ENCODE peak calls at places on chromosome 6, in ten cellular contexts. One of them, this sample, is unnamed.

GRCh38 chr6:80366721-80367120 is 260.2 kb downstream of the BCKDHB start:
- DNase-seq in mesendoderm: no peak
- DNase-seq in fibroblast of mammary gland: peak
- DNase-seq in stimulated activated CD4-positive, alpha-beta T cell treated with anti-CD3 and anti-CD28 coated beads, Interleukin-1b, Interleukin-23, amount 100 ng/mL, for 24 hours: no peak
- DNase-seq in NCI-H2029 treated with DMSO at 0.1 percent for 48 hours: peak
- DNase-seq in ACHN: no peak
- DNase-seq in stimulated activated naive CD4-positive, alpha-beta T cell: no peak
- DNase-seq in C1 segment of cervical spinal cord: no peak
- DNase-seq in right lobe of liver: no peak
- DNase-seq in stimulated activated effector memory CD8-positive, alpha-beta T cell treated with anti-CD3 and anti-CD28 coated beads, Interleukin-12 subunit alpha, Interleukin-12 subunit beta, amount 100 ng/mL, for 72 hours: no peak
- DNase-seq in this sample: peak

GRCh38 chr6:43770417-43771209 is 602 bp downstream of the VEGFA start:
- DNase-seq in mesendoderm: peak
- DNase-seq in fibroblast of mammary gland: peak
- DNase-seq in stimulated activated CD4-positive, alpha-beta T cell treated with anti-CD3 and anti-CD28 coated beads, Interleukin-1b, Interleukin-23, amount 100 ng/mL, for 24 hours: peak
- DNase-seq in NCI-H2029 treated with DMSO at 0.1 percent for 48 hours: peak
- DNase-seq in ACHN: peak
- DNase-seq in stimulated activated naive CD4-positive, alpha-beta T cell: no peak
- DNase-seq in C1 segment of cervical spinal cord: peak
- DNase-seq in right lobe of liver: peak
- DNase-seq in stimulated activated effector memory CD8-positive, alpha-beta T cell treated with anti-CD3 and anti-CD28 coated beads, Interleukin-12 subunit alpha, Interleukin-12 subunit beta, amount 100 ng/mL, for 72 hours: peak
- DNase-seq in this sample: peak

GRCh38 chr6:139073118-139073517 is 44.6 kb downstream of the ABRACL start:
- DNase-seq in mesendoderm: no peak
- DNase-seq in fibroblast of mammary gland: no peak
- DNase-seq in stimulated activated CD4-positive, alpha-beta T cell treated with anti-CD3 and anti-CD28 coated beads, Interleukin-1b, Interleukin-23, amount 100 ng/mL, for 24 hours: no peak
- DNase-seq in NCI-H2029 treated with DMSO at 0.1 percent for 48 hours: no peak
- DNase-seq in ACHN: no peak
- DNase-seq in stimulated activated naive CD4-positive, alpha-beta T cell: no peak
- DNase-seq in C1 segment of cervical spinal cord: no peak
- DNase-seq in right lobe of liver: no peak
- DNase-seq in stimulated activated effector memory CD8-positive, alpha-beta T cell treated with anti-CD3 and anti-CD28 coated beads, Interleukin-12 subunit alpha, Interleukin-12 subunit beta, amount 100 ng/mL, for 72 hours: no peak
- DNase-seq in this sample: no peak

GRCh38 chr6:114092943-114093342 is 122.0 kb upstream of the HDAC2 start:
- DNase-seq in mesendoderm: no peak
- DNase-seq in fibroblast of mammary gland: no peak
- DNase-seq in stimulated activated CD4-positive, alpha-beta T cell treated with anti-CD3 and anti-CD28 coated beads, Interleukin-1b, Interleukin-23, amount 100 ng/mL, for 24 hours: no peak
- DNase-seq in NCI-H2029 treated with DMSO at 0.1 percent for 48 hours: peak
- DNase-seq in ACHN: no peak
- DNase-seq in stimulated activated naive CD4-positive, alpha-beta T cell: no peak
- DNase-seq in C1 segment of cervical spinal cord: no peak
- DNase-seq in right lobe of liver: no peak
- DNase-seq in stimulated activated effector memory CD8-positive, alpha-beta T cell treated with anti-CD3 and anti-CD28 coated beads, Interleukin-12 subunit alpha, Interleukin-12 subunit beta, amount 100 ng/mL, for 72 hours: no peak
- DNase-seq in this sample: no peak

GRCh38 chr6:87628881-87629280 is 38.9 kb downstream of the ORC3 start:
- DNase-seq in mesendoderm: no peak
- DNase-seq in fibroblast of mammary gland: peak
- DNase-seq in stimulated activated CD4-positive, alpha-beta T cell treated with anti-CD3 and anti-CD28 coated beads, Interleukin-1b, Interleukin-23, amount 100 ng/mL, for 24 hours: no peak
- DNase-seq in NCI-H2029 treated with DMSO at 0.1 percent for 48 hours: no peak
- DNase-seq in ACHN: no peak
- DNase-seq in stimulated activated naive CD4-positive, alpha-beta T cell: no peak
- DNase-seq in C1 segment of cervical spinal cord: no peak
- DNase-seq in right lobe of liver: no peak
- DNase-seq in stimulated activated effector memory CD8-positive, alpha-beta T cell treated with anti-CD3 and anti-CD28 coated beads, Interleukin-12 subunit alpha, Interleukin-12 subunit beta, amount 100 ng/mL, for 72 hours: no peak
- DNase-seq in this sample: peak

GRCh38 chr6:113050010-113050893 is 703.1 kb downstream of the RFPL4B start:
- DNase-seq in mesendoderm: no peak
- DNase-seq in fibroblast of mammary gland: peak
- DNase-seq in stimulated activated CD4-positive, alpha-beta T cell treated with anti-CD3 and anti-CD28 coated beads, Interleukin-1b, Interleukin-23, amount 100 ng/mL, for 24 hours: no peak
- DNase-seq in NCI-H2029 treated with DMSO at 0.1 percent for 48 hours: no peak
- DNase-seq in ACHN: peak
- DNase-seq in stimulated activated naive CD4-positive, alpha-beta T cell: no peak
- DNase-seq in C1 segment of cervical spinal cord: no peak
- DNase-seq in right lobe of liver: no peak
- DNase-seq in stimulated activated effector memory CD8-positive, alpha-beta T cell treated with anti-CD3 and anti-CD28 coated beads, Interleukin-12 subunit alpha, Interleukin-12 subunit beta, amount 100 ng/mL, for 72 hours: no peak
- DNase-seq in this sample: peak

GRCh38 chr6:3808759-3809514 is 40.2 kb upstream of the FAM50B start:
- DNase-seq in mesendoderm: no peak
- DNase-seq in fibroblast of mammary gland: peak
- DNase-seq in stimulated activated CD4-positive, alpha-beta T cell treated with anti-CD3 and anti-CD28 coated beads, Interleukin-1b, Interleukin-23, amount 100 ng/mL, for 24 hours: no peak
- DNase-seq in NCI-H2029 treated with DMSO at 0.1 percent for 48 hours: no peak
- DNase-seq in ACHN: peak
- DNase-seq in stimulated activated naive CD4-positive, alpha-beta T cell: no peak
- DNase-seq in C1 segment of cervical spinal cord: no peak
- DNase-seq in right lobe of liver: no peak
- DNase-seq in stimulated activated effector memory CD8-positive, alpha-beta T cell treated with anti-CD3 and anti-CD28 coated beads, Interleukin-12 subunit alpha, Interleukin-12 subunit beta, amount 100 ng/mL, for 72 hours: no peak
- DNase-seq in this sample: peak

GRCh38 chr6:84773431-84774173 is 9.2 kb upstream of the TBX18 start:
- DNase-seq in mesendoderm: peak
- DNase-seq in fibroblast of mammary gland: no peak
- DNase-seq in stimulated activated CD4-positive, alpha-beta T cell treated with anti-CD3 and anti-CD28 coated beads, Interleukin-1b, Interleukin-23, amount 100 ng/mL, for 24 hours: no peak
- DNase-seq in NCI-H2029 treated with DMSO at 0.1 percent for 48 hours: no peak
- DNase-seq in ACHN: no peak
- DNase-seq in stimulated activated naive CD4-positive, alpha-beta T cell: no peak
- DNase-seq in C1 segment of cervical spinal cord: no peak
- DNase-seq in right lobe of liver: peak
- DNase-seq in stimulated activated effector memory CD8-positive, alpha-beta T cell treated with anti-CD3 and anti-CD28 coated beads, Interleukin-12 subunit alpha, Interleukin-12 subunit beta, amount 100 ng/mL, for 72 hours: no peak
- DNase-seq in this sample: peak

GRCh38 chr6:1849686-1850580 is 240.2 kb downstream of the FOXC1 start:
- DNase-seq in mesendoderm: no peak
- DNase-seq in fibroblast of mammary gland: no peak
- DNase-seq in stimulated activated CD4-positive, alpha-beta T cell treated with anti-CD3 and anti-CD28 coated beads, Interleukin-1b, Interleukin-23, amount 100 ng/mL, for 24 hours: no peak
- DNase-seq in NCI-H2029 treated with DMSO at 0.1 percent for 48 hours: no peak
- DNase-seq in ACHN: no peak
- DNase-seq in stimulated activated naive CD4-positive, alpha-beta T cell: no peak
- DNase-seq in C1 segment of cervical spinal cord: no peak
- DNase-seq in right lobe of liver: no peak
- DNase-seq in stimulated activated effector memory CD8-positive, alpha-beta T cell treated with anti-CD3 and anti-CD28 coated beads, Interleukin-12 subunit alpha, Interleukin-12 subunit beta, amount 100 ng/mL, for 72 hours: no peak
- DNase-seq in this sample: no peak

GRCh38 chr6:56025785-56026184 is 150.4 kb upstream of the BMP5 start:
- DNase-seq in mesendoderm: no peak
- DNase-seq in fibroblast of mammary gland: no peak
- DNase-seq in stimulated activated CD4-positive, alpha-beta T cell treated with anti-CD3 and anti-CD28 coated beads, Interleukin-1b, Interleukin-23, amount 100 ng/mL, for 24 hours: no peak
- DNase-seq in NCI-H2029 treated with DMSO at 0.1 percent for 48 hours: no peak
- DNase-seq in ACHN: no peak
- DNase-seq in stimulated activated naive CD4-positive, alpha-beta T cell: no peak
- DNase-seq in C1 segment of cervical spinal cord: no peak
- DNase-seq in right lobe of liver: no peak
- DNase-seq in stimulated activated effector memory CD8-positive, alpha-beta T cell treated with anti-CD3 and anti-CD28 coated beads, Interleukin-12 subunit alpha, Interleukin-12 subunit beta, amount 100 ng/mL, for 72 hours: no peak
- DNase-seq in this sample: no peak

GRCh38 chr6:21438986-21439352 is 154.6 kb upstream of the SOX4 start:
- DNase-seq in mesendoderm: no peak
- DNase-seq in fibroblast of mammary gland: peak
- DNase-seq in stimulated activated CD4-positive, alpha-beta T cell treated with anti-CD3 and anti-CD28 coated beads, Interleukin-1b, Interleukin-23, amount 100 ng/mL, for 24 hours: no peak
- DNase-seq in NCI-H2029 treated with DMSO at 0.1 percent for 48 hours: peak
- DNase-seq in ACHN: no peak
- DNase-seq in stimulated activated naive CD4-positive, alpha-beta T cell: no peak
- DNase-seq in C1 segment of cervical spinal cord: no peak
- DNase-seq in right lobe of liver: no peak
- DNase-seq in stimulated activated effector memory CD8-positive, alpha-beta T cell treated with anti-CD3 and anti-CD28 coated beads, Interleukin-12 subunit alpha, Interleukin-12 subunit beta, amount 100 ng/mL, for 72 hours: no peak
- DNase-seq in this sample: peak

GRCh38 chr6:132650413-132650812 is 8.6 kb downstream of the TAAR1 start:
- DNase-seq in mesendoderm: peak
- DNase-seq in fibroblast of mammary gland: no peak
- DNase-seq in stimulated activated CD4-positive, alpha-beta T cell treated with anti-CD3 and anti-CD28 coated beads, Interleukin-1b, Interleukin-23, amount 100 ng/mL, for 24 hours: no peak
- DNase-seq in NCI-H2029 treated with DMSO at 0.1 percent for 48 hours: no peak
- DNase-seq in ACHN: no peak
- DNase-seq in stimulated activated naive CD4-positive, alpha-beta T cell: no peak
- DNase-seq in C1 segment of cervical spinal cord: no peak
- DNase-seq in right lobe of liver: no peak
- DNase-seq in stimulated activated effector memory CD8-positive, alpha-beta T cell treated with anti-CD3 and anti-CD28 coated beads, Interleukin-12 subunit alpha, Interleukin-12 subunit beta, amount 100 ng/mL, for 72 hours: no peak
- DNase-seq in this sample: no peak

This sample was measured in LHCN-M2.